ENCODE peak calls at places on chromosomes 3 and 15, in four cellular contexts. J is HCT116, Q is HepG2, G is K562. Z is an unnamed sample.

GRCh38 chr3:156776871-156777270 is 49.3 kb upstream of the LEKR1 start:
- DNase-seq in G (no peak), Q (no peak), J (no peak), Z (no peak)

GRCh38 chr15:68980786-68981185 is 33.7 kb upstream of the NOX5 start:
- DNase-seq in G (no peak), Q (no peak), J (no peak), Z (no peak)

GRCh38 chr15:66825731-66826130 is 123.7 kb downstream of the SMAD6 start:
- DNase-seq in Q (no peak), G (no peak), J (no peak), Z (no peak)

GRCh38 chr3:100603449-100603848 is 6.0 kb upstream of the ADGRG7 start:
- DNase-seq in G (peak), Q (peak), J (peak), Z (peak)

GRCh38 chr3:158434412-158435038 is 136.5 kb upstream of the MLF1 start:
- DNase-seq in Q (peak), J (peak), G (peak), Z (peak)

GRCh38 chr15:47788685-47789084 is 71.4 kb downstream of the SEMA6D start:
- DNase-seq in J (no peak), G (no peak), Q (no peak), Z (no peak)

GRCh38 chr3:42300013-42300412 is 34.0 kb upstream of the CCK start:
- DNase-seq in Q (peak), J (no peak), G (peak), Z (peak)

GRCh38 chr15:66369773-66370651 is 13.5 kb upstream of the TIPIN start:
- DNase-seq in Q (no peak), G (peak), J (no peak), Z (no peak)

GRCh38 chr3:3065876-3066275 is 44.3 kb downstream of the IL5RA start:
- DNase-seq in J (no peak), Q (no peak), G (peak), Z (no peak)

GRCh38 chr3:146241523-146242240 is 9.2 kb downstream of the PLSCR4 start:
- DNase-seq in Q (no peak), G (peak), J (no peak), Z (no peak)

GRCh38 chr3:162224736-162225135 is 728.1 kb downstream of the OTOL1 start:
- DNase-seq in J (no peak), Q (no peak), G (no peak), Z (no peak)

GRCh38 chr3:190811775-190812480 is 50.6 kb downstream of the GMNC start:
- DNase-seq in G (peak), Q (peak), J (peak), Z (peak)

GRCh38 chr3:165459111-165459510 is 262.9 kb upstream of the SLITRK3 start:
- DNase-seq in J (no peak), G (no peak), Q (no peak), Z (no peak)

GRCh38 chr15:43190178-43190577 is 5.0 kb downstream of the CCNDBP1 start:
- DNase-seq in G (no peak), Q (no peak), J (no peak), Z (no peak)

GRCh38 chr3:52112056-52112455 is 42.2 kb downstream of the POC1A start:
- DNase-seq in Q (no peak), J (no peak), G (no peak), Z (no peak)

GRCh38 chr15:63065262-63066234 is 23.0 kb downstream of the TPM1 start:
- DNase-seq in G (no peak), Q (no peak), J (no peak), Z (no peak)

GRCh38 chr3:141334627-141335250 is 33.6 kb upstream of the ZBTB38 start:
- DNase-seq in J (no peak), G (no peak), Q (no peak), Z (no peak)

GRCh38 chr3:141335531-141336042 is 32.7 kb upstream of the ZBTB38 start:
- DNase-seq in J (no peak), G (no peak), Q (no peak), Z (no peak)

GRCh38 chr3:141338881-141339280 is 29.4 kb upstream of the ZBTB38 start:
- DNase-seq in J (no peak), G (no peak), Q (no peak), Z (no peak)

GRCh38 chr3:141337523-141337854 is 30.8 kb upstream of the ZBTB38 start:
- DNase-seq in J (no peak), G (no peak), Q (no peak), Z (no peak)

GRCh38 chr3:141336672-141337522 is 31.4 kb upstream of the ZBTB38 start:
- DNase-seq in J (no peak), Q (peak), G (peak), Z (no peak)
- TF ChIP-seq YY1 in J (no peak), Q (no peak), G (no peak), Z (no peak)

GRCh38 chr15:100192092-100192695 is 149.6 kb downstream of the ADAMTS17 start:
- DNase-seq in G (no peak), J (no peak), Q (no peak), Z (peak)
- TF ChIP-seq YY1 in G (no peak), J (no peak), Q (no peak), Z (no peak)

GRCh38 chr3:88219138-88219792 is 69.5 kb downstream of the C3orf38 start:
- DNase-seq in G (peak), Q (peak), J (no peak), Z (peak)
- TF ChIP-seq YY1 in G (no peak), Q (no peak), J (no peak), Z (no peak)

GRCh38 chr15:39177561-39177960 is 403.3 kb upstream of the THBS1 start:
- DNase-seq in G (no peak), Q (no peak), J (no peak), Z (no peak)

GRCh38 chr15:39180494-39180930 is 400.4 kb upstream of the THBS1 start:
- DNase-seq in Q (no peak), J (no peak), G (no peak), Z (no peak)

GRCh38 chr15:39181348-39181747 is 399.5 kb upstream of the THBS1 start:
- DNase-seq in Q (no peak), J (no peak), G (no peak), Z (no peak)

GRCh38 chr15:39181901-39182300 is 399.0 kb upstream of the THBS1 start:
- DNase-seq in Q (peak), J (no peak), G (no peak), Z (no peak)

DNA sequence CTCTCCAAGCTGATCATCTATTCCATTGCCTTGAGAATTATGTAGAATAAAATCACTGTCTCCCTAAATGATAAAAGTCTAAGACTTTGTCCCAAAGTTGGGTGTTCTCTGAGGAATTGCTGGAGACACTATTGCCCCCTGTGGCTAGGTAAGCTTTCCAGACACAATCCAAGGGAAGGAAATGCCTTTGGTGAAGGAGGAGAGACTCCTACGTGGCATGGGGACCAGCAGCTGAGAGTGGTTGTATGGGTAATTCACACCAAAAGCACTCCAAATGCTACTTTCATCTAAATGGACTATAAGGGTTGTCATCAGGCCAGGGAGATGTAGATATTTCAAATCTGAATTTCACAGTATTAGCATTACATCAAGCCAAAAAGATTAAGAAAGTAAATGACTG is 400.9 kb upstream of the THBS1 start:
- DNase-seq in Q (no peak), J (no peak), G (no peak), Z (no peak)
- TF ChIP-seq YY1 in Q (no peak), J (no peak), G (no peak), Z (no peak)